ENCODE peak calls at places on chromosomes 7 and 10, in four cellular contexts. C, Z, F and M are unnamed samples.

GRCh38 chr10:88858493-88858892 is 6.8 kb upstream of the ANKRD22 start:
- DNase-seq in C (no peak), Z (no peak), F (no peak), M (no peak)

GRCh38 chr10:124993345-124993708 is 51.4 kb downstream of the ZRANB1 start:
- DNase-seq in Z (no peak), C (no peak), F (no peak), M (no peak)

GRCh38 chr7:28389504-28390385 is 22.6 kb upstream of the CREB5 start:
- DNase-seq in C (peak), F (peak), Z (no peak), M (peak)

GRCh38 chr7:151626422-151627115 is 106.9 kb upstream of the RHEB start:
- DNase-seq in C (no peak), Z (peak), F (no peak), M (no peak)

GRCh38 chr7:27123021-27123476 is 7.5 kb downstream of the HOXA4 start:
- DNase-seq in C (no peak), Z (no peak), F (no peak), M (no peak)

GRCh38 chr7:11831727-11832495 is at the start of gene THSD7A:
- DNase-seq in Z (peak), F (peak), C (peak), M (peak)

GRCh38 chr7:151012921-151013347 is 11.4 kb downstream of the ATG9B start:
- DNase-seq in Z (no peak), F (no peak), C (peak), M (peak)

GRCh38 chr7:1647961-1648631 is 22.0 kb upstream of the ELFN1 start:
- DNase-seq in C (no peak), F (no peak), Z (no peak), M (no peak)

GRCh38 chr7:123888192-123888591 is 36.8 kb upstream of the SPAM1 start:
- DNase-seq in F (no peak), Z (no peak), C (no peak), M (no peak)

GRCh38 chr7:93402944-93403343 is 170.8 kb downstream of the VPS50 start:
- DNase-seq in C (peak), F (no peak), Z (no peak), M (no peak)

GRCh38 chr10:58438340-58438739 is 53.1 kb downstream of the TFAM start:
- DNase-seq in C (peak), Z (no peak), F (no peak), M (no peak)

GRCh38 chr10:46552526-46553237 is 3.8 kb downstream of the GPRIN2 start:
- DNase-seq in F (no peak), C (no peak), Z (peak), M (no peak)

GRCh38 chr7:157946398-157947060 is 609.7 kb downstream of the DNAJB6 start:
- DNase-seq in F (no peak), Z (no peak), C (no peak), M (no peak)

DNA sequence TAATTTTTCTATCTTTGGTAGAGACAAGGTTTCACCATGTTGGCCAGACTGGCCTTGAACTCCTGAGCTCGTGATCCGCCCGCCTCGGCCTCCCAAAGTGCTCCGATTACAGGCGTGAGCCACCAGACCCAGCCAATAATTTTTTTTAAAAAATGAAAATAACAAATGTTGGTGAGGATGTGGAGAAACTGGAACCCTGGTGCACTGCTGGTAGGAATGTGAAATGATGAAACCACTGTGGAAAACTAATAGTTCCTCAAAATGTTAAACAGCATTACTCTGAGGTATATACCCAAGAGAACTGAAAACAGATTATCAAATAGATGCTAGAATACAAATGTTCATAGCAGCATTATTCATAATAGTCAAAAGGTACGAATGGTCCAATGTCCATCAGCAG is 23.0 kb upstream of the YWHAG start:
- DNase-seq in C (no peak), F (no peak), Z (no peak), M (no peak)
- TF ChIP-seq CTCF in C (peak), F (no peak), Z (no peak), M (no peak)

DNA sequence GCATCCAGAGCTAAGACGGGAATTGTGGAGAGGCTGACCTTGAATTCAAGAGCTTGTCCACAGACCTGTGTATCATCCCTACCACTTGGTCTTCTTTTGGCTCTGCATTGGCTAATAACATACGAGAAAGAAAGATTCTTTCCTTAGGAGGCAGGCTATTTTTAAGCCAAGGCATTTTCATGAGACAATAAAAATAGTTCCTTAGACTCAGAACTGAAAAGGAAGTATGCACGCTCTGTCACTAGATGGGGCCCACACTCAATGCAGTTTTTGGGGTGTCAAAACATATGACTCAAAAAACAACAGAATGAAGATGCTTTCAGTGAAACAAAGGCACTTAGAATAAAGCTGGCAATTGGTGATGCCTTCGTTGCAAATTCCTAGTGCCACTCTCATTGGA is 265.9 kb upstream of the DGKB start:
- DNase-seq in Z (no peak), F (no peak), C (no peak), M (no peak)
- TF ChIP-seq CTCF in Z (no peak), F (peak), C (no peak), M (no peak)

GRCh38 chr10:16518822-16519221 is 2.9 kb downstream of the C1QL3 start:
- DNase-seq in Z (no peak), C (no peak), F (no peak), M (no peak)
- TF ChIP-seq CTCF in Z (no peak), C (no peak), F (peak), M (no peak)

GRCh38 chr7:2760098-2760889 is 72.3 kb downstream of the AMZ1 start:
- DNase-seq in Z (peak), F (no peak), C (peak), M (peak)
- TF ChIP-seq CTCF in Z (peak), F (no peak), C (peak), M (no peak)